ENCODE peak calls at places on chromosomes 4 and X, in ten cellular contexts. C, F, T, A, J, M, P, Y, X and V are unnamed samples.

GRCh38 chrX:9071031-9071650 is 37.2 kb upstream of the FAM9B start:
- DNase-seq in C (no peak), Y (no peak), P (no peak), M (no peak), X (peak; percentile 0), J (no peak), A (no peak), F (no peak), T (no peak), V (no peak)

GRCh38 chr4:82561745-82562552 is at the start of gene TMEM150C:
- DNase-seq in P (no peak), A (no peak), F (peak; percentile 18), Y (peak; percentile 34), J (peak; percentile 6), C (peak; percentile 6), X (no peak), T (no peak), M (peak; percentile 14), V (no peak)

GRCh38 chrX:41047878-41048534 is 37.2 kb upstream of the USP9X start:
- DNase-seq in F (no peak), A (no peak), P (no peak), X (no peak), Y (no peak), T (no peak), M (no peak), C (no peak), J (no peak), V (no peak)

GRCh38 chrX:18151661-18152060 is 69.0 kb downstream of the BEND2 start:
- DNase-seq in Y (no peak), F (no peak), A (no peak), T (no peak), C (no peak), X (no peak), P (no peak), J (no peak), M (no peak), V (no peak)

GRCh38 chr4:55345980-55346850 is at the start of gene SRD5A3:
- DNase-seq in F (peak; percentile 62), M (peak; percentile 93), X (peak; percentile 64), Y (peak; percentile 94), A (peak; percentile 84), P (no peak), C (peak; percentile 65), J (peak; percentile 80), T (peak; percentile 77), V (peak; percentile 87)

GRCh38 chr4:140049024-140049923 is 104.7 kb downstream of the MAML3 start:
- DNase-seq in P (no peak), T (peak; percentile 24), J (peak; percentile 58), Y (peak; percentile 25), X (peak; percentile 41), F (peak; percentile 87), A (peak; percentile 61), C (peak; percentile 69), M (peak; percentile 38), V (no peak)

GRCh38 chr4:52958232-52958631 is 96.1 kb downstream of the RASL11B start:
- DNase-seq in Y (no peak), T (no peak), C (peak; percentile 19), X (no peak), F (no peak), M (no peak), P (no peak), J (no peak), A (no peak), V (no peak)

GRCh38 chr4:95296052-95296451 is 252.7 kb downstream of the UNC5C start:
- DNase-seq in P (no peak), A (no peak), C (no peak), J (no peak), F (no peak), M (no peak), X (no peak), T (no peak), Y (no peak), V (no peak)

GRCh38 chr4:174425669-174426068 is 96.6 kb downstream of the HPGD start:
- DNase-seq in J (no peak), T (no peak), P (no peak), A (no peak), F (no peak), M (no peak), Y (no peak), C (no peak), X (no peak), V (no peak)

GRCh38 chr4:8427761-8428287 is 12.7 kb downstream of the ACOX3 start:
- DNase-seq in C (peak; percentile 52), A (peak; percentile 63), M (no peak), J (no peak), F (peak; percentile 51), X (no peak), P (no peak), Y (peak; percentile 54), T (no peak), V (no peak)

GRCh38 chrX:40237745-40238178 is 140.0 kb upstream of the BCOR start:
- DNase-seq in Y (no peak), T (no peak), P (no peak), X (no peak), A (peak; percentile 48), M (no peak), F (no peak), J (no peak), C (no peak), V (no peak)

GRCh38 chrX:154091678-154092077 is 5.8 kb downstream of the MECP2 start:
- DNase-seq in P (no peak), X (no peak), Y (no peak), J (no peak), M (peak; percentile 41), C (no peak), A (no peak), T (no peak), F (no peak), V (no peak)

GRCh38 chrX:63754141-63754859 is 30.7 kb downstream of the ARHGEF9 start:
- DNase-seq in M (peak; percentile 29), X (peak; percentile 9), C (peak; percentile 26), P (no peak), J (no peak), F (no peak), A (peak; percentile 35), Y (no peak), T (peak; percentile 12), V (no peak)

GRCh38 chr4:3613980-3614730 is 81.9 kb upstream of the LRPAP1 start:
- DNase-seq in M (no peak), T (no peak), C (no peak), A (peak; percentile 28), Y (no peak), X (no peak), F (peak; percentile 31), J (no peak), P (no peak), V (no peak)

GRCh38 chr4:43903456-43903855 is 545.2 kb downstream of the KCTD8 start:
- DNase-seq in Y (no peak), X (no peak), A (no peak), C (no peak), M (no peak), J (no peak), P (no peak), F (no peak), T (no peak), V (no peak)